ENCODE peak calls at places on chromosome X, in seven cellular contexts. A, P, E, Z, G, Q and W are unnamed samples.

GRCh38 chrX:28205905-28206304 is 224.7 kb upstream of the DCAF8L1 start:
- DNase-seq in A (no peak), Q (peak; percentile 30), G (no peak), E (no peak), Z (no peak), P (no peak), W (no peak)

GRCh38 chrX:82081027-82081426 is 879.1 kb downstream of the SH3BGRL start:
- DNase-seq in E (peak; percentile 21), Z (no peak), G (no peak), A (no peak), P (no peak), Q (peak; percentile 0), W (no peak)

GRCh38 chrX:153214934-153215333 is 35.9 kb downstream of the MAGEA1 start:
- DNase-seq in P (no peak), E (no peak), Z (no peak), G (no peak), A (no peak), Q (no peak), W (no peak)

GRCh38 chrX:1072637-1073377 is 139.6 kb downstream of the CRLF2 start:
- DNase-seq in Z (no peak), A (no peak), G (no peak), E (no peak), P (peak; percentile 40), Q (peak; percentile 49), W (no peak)

GRCh38 chrX:118420462-118420861 is 74.6 kb downstream of the WDR44 start:
- DNase-seq in P (no peak), A (peak; percentile 46), Z (no peak), E (no peak), G (no peak), Q (no peak), W (peak; percentile 67)

GRCh38 chrX:112043997-112044396 is 38.6 kb downstream of the TRPC5 start:
- DNase-seq in G (no peak), Z (no peak), P (no peak), Q (peak; percentile 24), E (peak; percentile 52), A (no peak), W (peak; percentile 15)

GRCh38 chrX:107747596-107748161 is 27.9 kb downstream of the TSC22D3 start:
- DNase-seq in E (peak; percentile 53), G (no peak), A (peak; percentile 51), P (no peak), Z (peak; percentile 44), Q (no peak), W (peak; percentile 66)

GRCh38 chrX:21382715-21383114 is 8.5 kb downstream of the CNKSR2 start:
- DNase-seq in G (no peak), Z (no peak), P (no peak), E (peak; percentile 37), A (no peak), Q (no peak), W (no peak)

GRCh38 chrX:110421499-110422455 is 63.1 kb downstream of the RTL9 start:
- DNase-seq in G (no peak), Z (no peak), A (no peak), E (no peak), Q (no peak), P (no peak), W (no peak)

GRCh38 chrX:121831601-121832000 is 784.2 kb downstream of the GLUD2 start:
- DNase-seq in E (no peak), Z (no peak), G (no peak), P (no peak), A (no peak), Q (no peak), W (peak; percentile 8)

GRCh38 chrX:148310402-148311200 is 189.8 kb upstream of the AFF2 start:
- DNase-seq in Q (no peak), G (no peak), A (no peak), Z (no peak), E (no peak), P (no peak), W (no peak)

GRCh38 chrX:13754765-13755164 is 20.2 kb downstream of the OFD1 start:
- DNase-seq in A (no peak), Q (no peak), P (no peak), Z (no peak), G (no peak), E (no peak), W (no peak)

GRCh38 chrX:11244641-11245040 is 48.6 kb upstream of the AMELX start:
- DNase-seq in Z (peak; percentile 37), A (no peak), E (peak; percentile 8), G (peak; percentile 62), P (no peak), Q (no peak), W (peak; percentile 64)

GRCh38 chrX:119990409-119990994 is 47.0 kb upstream of the NKAP start:
- DNase-seq in Z (no peak), P (no peak), Q (peak; percentile 40), G (no peak), A (no peak), E (no peak), W (no peak)

DNA sequence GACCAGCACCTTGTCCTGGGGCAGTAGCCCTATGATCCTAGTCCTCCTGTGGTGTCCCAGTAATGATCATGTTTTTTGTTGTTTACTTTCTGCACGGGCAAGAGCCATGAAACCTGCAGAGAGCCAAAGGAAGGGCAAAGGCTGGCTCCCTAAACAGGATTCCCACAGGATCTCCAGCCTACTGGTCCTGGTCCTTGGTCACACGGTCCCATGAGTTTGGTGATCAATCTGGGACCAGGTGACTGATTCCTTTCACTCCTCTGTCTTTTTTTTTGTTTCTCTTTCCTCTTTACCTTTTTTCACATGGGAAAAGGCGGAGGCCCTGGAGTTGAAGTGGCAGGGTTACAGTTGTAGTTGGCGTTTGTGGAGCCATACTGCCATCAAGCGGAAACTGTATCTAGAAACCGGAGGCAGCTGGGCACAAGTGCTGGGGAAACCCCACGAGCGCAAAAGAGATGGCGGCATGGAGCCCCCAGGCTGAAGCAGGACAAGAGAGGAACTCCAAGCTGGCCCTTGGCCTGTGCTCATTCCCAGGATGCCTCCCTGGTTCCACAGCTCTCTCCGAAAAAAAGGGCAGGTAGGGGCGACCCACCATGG is 34.6 kb downstream of the NBDY start:
- DNase-seq in Z (peak; percentile 89), P (no peak), A (peak; percentile 16), Q (peak; percentile 22), E (no peak), G (no peak), W (peak; percentile 77)
- H3K4me3 ChIP-seq in Z (peak overlapping the region; percentile 42), P (no peak overlapping the region), A (peak overlapping the region; percentile 37), Q (no peak overlapping the region), E (no peak overlapping the region), G (no peak overlapping the region), W (peak overlapping the region; percentile 59)

DNA sequence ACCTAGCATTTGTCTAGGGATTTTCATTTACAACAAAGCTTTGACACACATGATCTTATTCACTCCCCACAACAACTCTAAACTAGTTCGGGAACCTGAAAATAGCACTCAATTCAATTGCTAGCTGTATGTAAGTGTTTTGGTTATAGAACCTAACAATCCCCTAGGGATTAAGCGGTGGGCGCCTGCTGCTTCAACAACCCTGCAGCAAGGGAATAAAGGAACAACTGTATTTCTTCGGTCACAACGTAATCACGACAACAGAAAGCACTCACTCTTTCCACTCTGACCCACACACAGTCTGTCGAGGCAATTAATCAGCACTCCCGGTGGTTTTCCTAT is 674 bp upstream of the DIAPH2 start:
- DNase-seq in Q (no peak), G (no peak), P (no peak), A (no peak), Z (no peak), E (no peak), W (peak; percentile 31)
- H3K4me3 ChIP-seq in Q (peak overlapping the region; percentile 85), G (no peak overlapping the region), P (peak overlapping the region; percentile 70), A (peak overlapping the region; percentile 72), Z (peak overlapping the region; percentile 62), E (peak overlapping the region; percentile 95), W (peak overlapping the region; percentile 68)

GRCh38 chrX:46571423-46572294 is 1.9 kb upstream of the CHST7 start:
- DNase-seq in Q (no peak), G (no peak), P (no peak), Z (no peak), E (no peak), A (no peak), W (no peak)
- H3K4me3 ChIP-seq in Q (no peak overlapping the region), G (no peak overlapping the region), P (no peak overlapping the region), Z (no peak overlapping the region), E (no peak overlapping the region), A (no peak overlapping the region), W (no peak overlapping the region)

DNA sequence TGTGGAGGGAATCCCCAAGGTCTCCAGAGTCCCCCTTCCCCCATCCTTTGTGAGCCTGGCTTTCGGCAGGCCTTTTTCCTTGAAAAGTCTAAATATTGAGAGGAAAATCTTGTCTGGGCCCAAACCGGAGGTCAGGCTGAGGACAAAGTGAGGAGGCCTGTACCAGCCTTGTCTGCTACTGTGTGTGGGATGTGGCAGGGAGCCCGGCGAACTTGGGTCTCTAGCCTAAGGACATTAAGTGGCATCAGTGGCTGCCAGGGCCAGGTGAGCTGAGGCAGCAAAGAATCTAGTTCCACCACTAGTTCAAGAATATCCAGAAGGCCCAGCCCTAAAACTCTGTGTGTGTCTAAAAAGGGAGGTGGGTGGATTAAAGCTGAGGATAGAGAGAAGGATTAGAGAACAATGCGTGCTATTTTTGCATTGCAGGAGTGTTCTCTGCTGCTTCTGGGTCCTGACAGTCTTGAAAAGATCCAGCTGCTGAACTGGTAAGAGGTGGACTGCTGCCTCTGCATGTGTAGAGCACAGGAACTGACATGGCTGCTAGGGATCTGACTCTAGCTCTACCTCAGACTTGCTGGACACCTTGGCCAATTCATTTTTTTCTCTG is 1.2 kb upstream of the AMER1 start:
- DNase-seq in G (peak; percentile 14), Z (peak; percentile 29), A (no peak), Q (no peak), P (peak; percentile 63), E (no peak), W (no peak)
- H3K4me3 ChIP-seq in G (no peak overlapping the region), Z (peak overlapping the region; percentile 72), A (peak overlapping the region; percentile 62), Q (peak overlapping the region; percentile 70), P (peak overlapping the region; percentile 68), E (peak overlapping the region; percentile 88), W (peak overlapping the region; percentile 54)

DNA sequence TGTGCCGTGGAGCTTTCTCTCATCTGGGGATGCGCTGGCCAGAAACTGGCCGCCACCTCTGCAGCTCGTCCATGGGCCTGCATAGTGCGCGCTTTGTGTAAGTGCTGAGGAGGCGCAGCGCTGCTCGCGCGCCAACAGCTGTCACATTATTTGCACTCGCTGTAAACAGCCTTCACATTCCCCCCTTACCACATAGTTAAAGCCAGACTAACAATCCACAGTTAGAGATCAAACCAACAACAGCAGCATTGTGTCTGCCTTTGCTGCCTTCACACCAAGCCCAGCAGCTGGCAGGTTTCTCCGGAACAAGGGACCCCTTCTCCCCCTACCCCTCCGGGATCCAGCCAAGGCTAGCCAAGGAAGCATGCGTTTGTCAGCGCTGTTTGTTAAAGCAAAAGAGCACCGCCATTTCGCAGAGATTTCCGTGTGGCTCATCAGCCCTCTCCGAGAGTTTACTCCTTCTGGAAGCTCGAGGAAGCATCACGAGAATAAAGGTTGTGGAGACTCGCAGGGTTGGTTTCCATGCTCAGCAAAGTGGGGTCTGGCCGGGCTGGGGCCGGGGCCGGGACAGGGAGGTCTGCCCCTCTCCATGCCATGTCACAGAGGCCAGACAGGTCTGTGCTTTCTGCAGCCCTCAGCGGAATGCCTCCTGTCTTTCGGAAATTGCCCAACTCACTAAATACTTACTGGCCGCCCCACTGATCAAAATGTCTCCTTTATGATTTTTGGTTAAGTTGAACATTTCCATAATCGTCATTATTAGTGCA is 11.0 kb downstream of the BCOR start:
- DNase-seq in Q (peak; percentile 68), G (no peak), Z (no peak), P (no peak), E (no peak), A (no peak), W (no peak)
- H3K4me3 ChIP-seq in Q (no peak overlapping the region), G (no peak overlapping the region), Z (no peak overlapping the region), P (no peak overlapping the region), E (no peak overlapping the region), A (no peak overlapping the region), W (no peak overlapping the region)